ENCODE peak calls at places on chromosome 6, in four cellular contexts. X is SK-N-SH, A is GM12878, U is K562. G is an unnamed sample.

GRCh38 chr6:7697820-7698623 is 27.9 kb upstream of the BMP6 start:
- DNase-seq in X (no peak), A (no peak), U (no peak), G (peak)

GRCh38 chr6:158697798-158698197 is 47.9 kb downstream of the SYTL3 start:
- DNase-seq in X (no peak), A (no peak), U (no peak), G (no peak)

GRCh38 chr6:72820153-72820552 is 198.3 kb downstream of the KCNQ5 start:
- DNase-seq in X (no peak), A (no peak), U (no peak), G (no peak)

GRCh38 chr6:4559281-4559875 is 216.8 kb upstream of the CDYL start:
- DNase-seq in X (no peak), A (no peak), U (no peak), G (no peak)

GRCh38 chr6:123716506-123716905 is 79.8 kb upstream of the TRDN start:
- DNase-seq in X (no peak), A (no peak), U (no peak), G (no peak)

GRCh38 chr6:113585246-113585645 is 271.9 kb upstream of the MARCKS start:
- DNase-seq in X (no peak), A (no peak), U (no peak), G (no peak)

GRCh38 chr6:140744648-140745320 is 1370.3 kb upstream of the CITED2 start:
- DNase-seq in X (no peak), A (no peak), U (no peak), G (no peak)

GRCh38 chr6:11802886-11803595 is 24.4 kb upstream of the ADTRP start:
- DNase-seq in X (no peak), A (no peak), U (no peak), G (no peak)

GRCh38 chr6:41371992-41372525 is 36.7 kb downstream of the NCR2 start:
- DNase-seq in X (peak), A (no peak), U (no peak), G (no peak)

GRCh38 chr6:119461187-119461586 is 111.6 kb upstream of the MAN1A1 start:
- DNase-seq in X (no peak), A (no peak), U (no peak), G (no peak)

GRCh38 chr6:156780962-156781705 is 4.0 kb downstream of the ARID1B start:
- DNase-seq in X (no peak), A (no peak), U (no peak), G (no peak)

GRCh38 chr6:89347825-89348224 is 4.7 kb downstream of the UBE2J1 start:
- DNase-seq in X (no peak), A (no peak), U (no peak), G (no peak)

DNA sequence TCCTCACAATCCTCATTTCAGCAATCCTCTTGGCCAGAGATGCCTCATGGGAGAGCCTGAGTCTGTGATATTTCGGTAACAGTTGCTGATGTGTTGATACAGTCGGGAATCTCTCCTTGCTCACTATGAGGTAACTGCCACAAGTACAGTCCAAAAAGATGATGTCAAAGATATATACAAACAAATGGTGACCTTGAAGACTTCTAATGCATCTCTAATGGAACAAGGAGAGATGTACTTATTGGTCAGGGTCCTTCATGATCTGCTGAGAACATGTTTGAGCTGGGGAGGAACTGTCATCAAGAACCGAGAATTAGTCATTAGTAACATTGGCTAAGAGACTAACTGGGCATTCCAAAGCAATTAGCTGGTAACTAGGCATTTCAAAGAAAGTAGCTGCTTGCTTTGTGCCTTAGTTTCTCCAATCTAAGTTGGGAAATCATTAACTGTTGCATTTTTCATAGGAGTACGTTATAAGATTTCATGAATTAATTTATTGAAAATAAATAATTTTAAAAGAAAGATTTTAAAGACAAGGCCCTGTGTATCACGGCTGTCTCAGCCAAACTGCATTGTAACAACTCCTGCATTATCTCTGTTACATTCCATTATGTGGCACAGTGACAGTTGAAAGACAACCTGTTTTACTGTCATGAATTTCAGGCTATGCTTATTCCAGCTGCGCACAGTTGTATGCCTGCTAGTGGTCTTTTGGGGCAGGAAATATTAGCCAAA is 56.0 kb downstream of the FILIP1 start:
- DNase-seq in X (no peak), A (no peak), U (no peak), G (no peak)
- TF ChIP-seq TAF1 in X (no peak), A (no peak), U (no peak), G (no peak)

GRCh38 chr6:81491486-81492101 is 260.9 kb downstream of the TENT5A start:
- DNase-seq in X (no peak), A (no peak), U (no peak), G (peak)
- TF ChIP-seq NFIC in X (no peak), A (no peak), U (no peak), G (peak)

DNA sequence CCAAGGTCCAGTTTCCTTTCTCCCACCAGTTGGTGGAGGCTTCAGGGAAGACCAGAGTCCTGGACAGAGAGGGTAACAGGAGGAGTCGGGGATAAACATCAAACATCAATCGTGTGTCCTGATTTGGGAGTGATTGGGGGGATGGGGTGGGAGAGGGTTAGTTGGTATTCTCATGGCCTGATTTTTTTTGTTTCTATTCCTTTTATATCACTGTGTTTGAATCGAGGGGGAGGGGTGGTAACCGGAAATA is 365 bp upstream of the HSD17B8 start:
- DNase-seq in X (no peak), A (no peak), U (no peak), G (no peak)
- H3K4me3 ChIP-seq in X (peak), A (no peak), U (peak), G (no peak)

GRCh38 chr6:16922282-16922681 is 161.0 kb upstream of the ATXN1 start:
- DNase-seq in X (no peak), A (no peak), U (no peak), G (no peak)

GRCh38 chr6:16925461-16925860 is 164.2 kb upstream of the ATXN1 start:
- DNase-seq in X (no peak), A (no peak), U (no peak), G (no peak)

GRCh38 chr6:16918586-16918985 is 157.3 kb upstream of the ATXN1 start:
- DNase-seq in X (no peak), A (no peak), U (no peak), G (no peak)

GRCh38 chr6:16927205-16927604 is 165.9 kb upstream of the ATXN1 start:
- DNase-seq in X (no peak), A (no peak), U (no peak), G (no peak)

GRCh38 chr6:16921399-16922110 is 160.3 kb upstream of the ATXN1 start:
- DNase-seq in X (no peak), A (no peak), U (no peak), G (no peak)
- TF ChIP-seq TAF1 in X (no peak), A (no peak), U (no peak), G (no peak)

DNA sequence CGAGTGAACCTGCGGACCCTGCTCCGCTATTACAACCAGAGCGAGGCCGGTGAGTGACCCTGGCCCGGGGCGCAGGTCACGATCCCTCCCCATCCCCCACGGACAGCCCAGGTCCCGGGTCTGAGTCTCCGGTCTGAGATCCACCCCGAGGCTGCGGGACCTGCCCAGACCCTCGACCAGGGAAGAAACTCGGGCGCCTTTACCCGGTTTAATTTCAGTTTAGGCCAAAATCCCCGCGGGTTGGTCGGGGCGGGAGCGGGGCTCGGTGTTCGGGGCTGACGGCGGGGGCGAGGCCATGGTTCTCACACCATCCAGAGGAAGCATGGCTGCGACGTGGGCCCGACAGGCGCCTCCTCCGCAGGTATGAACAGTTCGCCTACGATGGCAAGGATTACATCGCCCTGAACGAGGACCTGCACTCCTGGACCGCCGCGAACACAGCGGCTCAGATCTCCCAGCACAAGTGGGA is 46.9 kb upstream of the TRIM26 start:
- DNase-seq in X (no peak), A (no peak), U (no peak), G (no peak)
- TF ChIP-seq NFIC in X (no peak), A (no peak), U (no peak), G (no peak)

GRCh38 chr6:36599791-36600209 is 5.6 kb downstream of the SRSF3 start:
- DNase-seq in X (peak), A (no peak), U (peak), G (no peak)

GRCh38 chr6:36598326-36598725 is 4.2 kb downstream of the SRSF3 start:
- DNase-seq in X (no peak), A (no peak), U (no peak), G (no peak)

GRCh38 chr6:36598739-36599318 is 4.7 kb downstream of the SRSF3 start:
- DNase-seq in X (no peak), A (no peak), U (no peak), G (no peak)

GRCh38 chr6:36603222-36604089 is 9.3 kb downstream of the SRSF3 start:
- DNase-seq in X (no peak), A (no peak), U (no peak), G (no peak)

DNA sequence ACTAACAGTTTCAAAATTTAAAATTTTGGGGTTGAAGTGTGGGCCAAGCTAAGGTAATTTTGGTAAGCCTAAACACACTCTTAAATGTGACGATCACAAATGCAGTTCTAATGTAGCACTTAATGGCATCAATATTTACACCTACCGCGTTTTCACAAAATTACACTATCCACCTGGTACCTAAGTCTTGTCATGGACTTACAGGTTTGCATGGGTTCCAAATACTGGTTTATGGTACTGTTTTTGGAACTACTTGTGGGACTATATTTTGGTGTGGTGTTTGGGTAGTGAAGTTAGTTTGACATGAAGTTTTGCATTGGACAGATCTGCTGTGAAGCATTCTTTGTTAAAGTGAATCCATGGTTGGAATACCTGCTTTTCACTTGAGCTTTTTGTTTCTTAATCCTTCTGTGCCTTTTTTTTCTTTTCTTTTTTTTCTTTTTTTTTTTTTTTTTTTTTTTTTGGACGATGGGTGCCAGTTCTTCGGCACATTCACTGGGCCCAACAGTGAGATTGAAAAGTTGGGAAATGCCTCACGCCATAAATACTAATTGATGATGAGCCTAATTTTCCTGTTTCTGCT is 6.5 kb downstream of the SRSF3 start:
- DNase-seq in X (no peak), A (no peak), U (no peak), G (no peak)
- H3K4me3 ChIP-seq in X (peak), A (peak), U (no peak), G (no peak)

GRCh38 chr6:52693777-52694176 is 22.9 kb downstream of the TMEM14A start:
- DNase-seq in X (no peak), A (no peak), U (no peak), G (no peak)
- TF ChIP-seq TAF1 in X (no peak), A (no peak), U (no peak), G (no peak)

DNA sequence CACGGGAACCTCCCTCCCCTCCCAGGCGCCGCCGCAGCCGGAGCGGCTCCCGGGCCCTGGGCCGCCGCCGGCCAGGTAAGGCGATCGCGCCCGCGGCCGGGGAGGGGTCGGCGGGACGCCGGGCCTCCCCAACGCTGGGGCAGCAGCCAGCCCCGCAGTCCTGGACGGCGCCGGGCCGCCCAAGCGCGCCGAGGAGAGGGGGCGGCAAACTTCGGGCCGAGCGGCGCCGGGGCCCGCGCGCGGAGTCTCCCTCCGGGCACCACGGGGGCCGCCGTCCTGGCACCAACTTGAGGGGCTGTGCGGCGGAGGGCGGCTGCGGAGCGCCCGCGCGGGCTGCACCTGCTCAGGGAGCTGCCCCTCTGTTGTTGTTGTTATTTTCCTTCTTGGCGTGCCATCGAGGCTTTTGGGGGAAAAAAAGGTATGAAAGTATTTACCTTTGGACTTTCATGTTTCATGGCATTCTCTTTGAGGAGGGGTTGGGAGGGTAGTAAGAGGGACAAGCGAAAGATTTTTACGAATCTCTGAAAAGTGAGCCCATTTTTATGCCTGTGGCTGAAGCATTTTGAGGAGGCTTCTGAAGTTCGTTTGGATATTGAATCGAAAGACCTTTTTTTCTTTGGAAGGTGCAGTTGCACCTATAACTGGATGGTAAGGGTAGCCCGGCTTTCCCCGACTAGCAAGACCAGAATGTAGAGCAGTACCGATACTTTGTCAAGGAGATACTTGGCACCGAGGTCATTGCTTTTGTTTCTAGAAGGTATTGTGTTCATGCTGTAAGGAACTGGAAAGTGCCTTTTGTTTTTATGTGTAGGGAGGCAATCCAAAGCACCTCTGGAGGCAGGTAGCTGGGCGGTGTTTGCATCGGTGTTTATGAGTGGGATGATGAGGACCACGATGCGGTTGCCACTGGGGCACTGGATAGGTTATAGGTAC is at the start of gene RNF182:
- DNase-seq in X (peak), A (no peak), U (peak), G (no peak)
- TF ChIP-seq NFIC in X (no peak), A (no peak), U (no peak), G (no peak)

GRCh38 chr6:149031545-149032317 is 284.9 kb downstream of the UST start:
- DNase-seq in X (peak), A (no peak), U (no peak), G (peak)

GRCh38 chr6:149032599-149033405 is 284.7 kb upstream of the TAB2 start:
- DNase-seq in X (peak), A (peak), U (no peak), G (peak)

GRCh38 chr6:149028767-149029405 is 282.1 kb downstream of the UST start:
- DNase-seq in X (peak), A (peak), U (peak), G (peak)

GRCh38 chr6:149033454-149034241 is 283.9 kb upstream of the TAB2 start:
- DNase-seq in X (no peak), A (peak), U (no peak), G (no peak)

DNA sequence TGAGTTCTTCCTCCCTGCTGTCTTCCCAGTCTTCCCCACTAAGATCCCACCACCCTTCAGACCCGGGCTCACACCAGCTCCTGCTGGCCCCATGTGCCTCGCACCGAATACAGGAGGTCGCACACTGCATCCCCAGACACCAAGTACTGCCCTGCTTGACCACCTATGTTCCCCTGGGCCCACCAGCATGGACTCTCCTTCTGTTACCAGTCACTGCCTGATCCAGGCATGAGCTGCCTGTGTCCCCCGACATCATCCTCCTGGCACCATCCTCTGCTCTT is 285.3 kb upstream of the TAB2 start:
- DNase-seq in X (no peak), A (no peak), U (no peak), G (no peak)
- H3K4me3 ChIP-seq in X (peak), A (peak), U (no peak), G (no peak)

G was measured in HepG2.